ENCODE peak calls at places on chromosomes 16 and 17, in six cellular contexts. One of them, this sample, is unnamed.

GRCh38 chr17:66255112-66255511 is 25.9 kb upstream of the APOH start:
- DNase-seq in Peyer's patch: peak
- DNase-seq in heart left ventricle: no peak
- DNase-seq in breast epithelium: no peak
- DNase-seq in lower leg skin: no peak
- DNase-seq in IMR-90: peak
- DNase-seq in this sample: no peak

GRCh38 chr17:17539591-17539990 is 43.4 kb upstream of the RASD1 start:
- DNase-seq in Peyer's patch: no peak
- DNase-seq in heart left ventricle: no peak
- DNase-seq in breast epithelium: no peak
- DNase-seq in lower leg skin: no peak
- DNase-seq in IMR-90: no peak
- DNase-seq in this sample: no peak

GRCh38 chr17:14098246-14098645 is 28.9 kb downstream of the COX10 start:
- DNase-seq in Peyer's patch: no peak
- DNase-seq in heart left ventricle: no peak
- DNase-seq in breast epithelium: no peak
- DNase-seq in lower leg skin: no peak
- DNase-seq in IMR-90: no peak
- DNase-seq in this sample: no peak

GRCh38 chr17:70107441-70107840 is 32.4 kb downstream of the KCNJ16 start:
- DNase-seq in Peyer's patch: no peak
- DNase-seq in heart left ventricle: no peak
- DNase-seq in breast epithelium: no peak
- DNase-seq in lower leg skin: no peak
- DNase-seq in IMR-90: no peak
- DNase-seq in this sample: no peak

GRCh38 chr16:49075709-49076108 is 205.9 kb downstream of the CBLN1 start:
- DNase-seq in Peyer's patch: no peak
- DNase-seq in heart left ventricle: no peak
- DNase-seq in breast epithelium: no peak
- DNase-seq in lower leg skin: no peak
- DNase-seq in IMR-90: no peak
- DNase-seq in this sample: no peak

GRCh38 chr17:52751051-52751450 is 592.5 kb upstream of the CA10 start:
- DNase-seq in Peyer's patch: no peak
- DNase-seq in heart left ventricle: no peak
- DNase-seq in breast epithelium: no peak
- DNase-seq in lower leg skin: no peak
- DNase-seq in IMR-90: no peak
- DNase-seq in this sample: no peak

GRCh38 chr16:30660424-30661251 is 2.4 kb downstream of the FBRS start:
- DNase-seq in Peyer's patch: peak
- DNase-seq in heart left ventricle: no peak
- DNase-seq in breast epithelium: no peak
- DNase-seq in lower leg skin: no peak
- DNase-seq in IMR-90: peak
- DNase-seq in this sample: no peak

GRCh38 chr16:69373019-69373418 is 12.8 kb downstream of the TERF2 start:
- DNase-seq in Peyer's patch: peak
- DNase-seq in heart left ventricle: no peak
- DNase-seq in breast epithelium: no peak
- DNase-seq in lower leg skin: no peak
- DNase-seq in IMR-90: no peak
- DNase-seq in this sample: no peak

GRCh38 chr17:34598161-34598776 is 18.9 kb downstream of the TMEM132E start:
- DNase-seq in Peyer's patch: no peak
- DNase-seq in heart left ventricle: no peak
- DNase-seq in breast epithelium: no peak
- DNase-seq in lower leg skin: no peak
- DNase-seq in IMR-90: no peak
- DNase-seq in this sample: no peak

GRCh38 chr16:86343111-86343642 is 167.2 kb upstream of the FOXF1 start:
- DNase-seq in Peyer's patch: peak
- DNase-seq in heart left ventricle: no peak
- DNase-seq in breast epithelium: no peak
- DNase-seq in lower leg skin: no peak
- DNase-seq in IMR-90: peak
- DNase-seq in this sample: no peak

GRCh38 chr17:7436556-7437368 is 1.5 kb downstream of the TMEM102 start:
- DNase-seq in Peyer's patch: peak
- DNase-seq in heart left ventricle: peak
- DNase-seq in breast epithelium: peak
- DNase-seq in lower leg skin: peak
- DNase-seq in IMR-90: peak
- DNase-seq in this sample: peak

GRCh38 chr17:7438656-7439460 is 454 bp upstream of the FGF11 start:
- DNase-seq in Peyer's patch: no peak
- DNase-seq in heart left ventricle: no peak
- DNase-seq in breast epithelium: no peak
- DNase-seq in lower leg skin: no peak
- DNase-seq in IMR-90: no peak
- DNase-seq in this sample: no peak

GRCh38 chr17:7438050-7438614 is 1.2 kb upstream of the FGF11 start:
- DNase-seq in Peyer's patch: peak
- DNase-seq in heart left ventricle: peak
- DNase-seq in breast epithelium: peak
- DNase-seq in lower leg skin: peak
- DNase-seq in IMR-90: no peak
- DNase-seq in this sample: peak

GRCh38 chr17:7437369-7437863 is 1.9 kb upstream of the FGF11 start:
- DNase-seq in Peyer's patch: no peak
- DNase-seq in heart left ventricle: no peak
- DNase-seq in breast epithelium: no peak
- DNase-seq in lower leg skin: no peak
- DNase-seq in IMR-90: no peak
- DNase-seq in this sample: no peak

DNA sequence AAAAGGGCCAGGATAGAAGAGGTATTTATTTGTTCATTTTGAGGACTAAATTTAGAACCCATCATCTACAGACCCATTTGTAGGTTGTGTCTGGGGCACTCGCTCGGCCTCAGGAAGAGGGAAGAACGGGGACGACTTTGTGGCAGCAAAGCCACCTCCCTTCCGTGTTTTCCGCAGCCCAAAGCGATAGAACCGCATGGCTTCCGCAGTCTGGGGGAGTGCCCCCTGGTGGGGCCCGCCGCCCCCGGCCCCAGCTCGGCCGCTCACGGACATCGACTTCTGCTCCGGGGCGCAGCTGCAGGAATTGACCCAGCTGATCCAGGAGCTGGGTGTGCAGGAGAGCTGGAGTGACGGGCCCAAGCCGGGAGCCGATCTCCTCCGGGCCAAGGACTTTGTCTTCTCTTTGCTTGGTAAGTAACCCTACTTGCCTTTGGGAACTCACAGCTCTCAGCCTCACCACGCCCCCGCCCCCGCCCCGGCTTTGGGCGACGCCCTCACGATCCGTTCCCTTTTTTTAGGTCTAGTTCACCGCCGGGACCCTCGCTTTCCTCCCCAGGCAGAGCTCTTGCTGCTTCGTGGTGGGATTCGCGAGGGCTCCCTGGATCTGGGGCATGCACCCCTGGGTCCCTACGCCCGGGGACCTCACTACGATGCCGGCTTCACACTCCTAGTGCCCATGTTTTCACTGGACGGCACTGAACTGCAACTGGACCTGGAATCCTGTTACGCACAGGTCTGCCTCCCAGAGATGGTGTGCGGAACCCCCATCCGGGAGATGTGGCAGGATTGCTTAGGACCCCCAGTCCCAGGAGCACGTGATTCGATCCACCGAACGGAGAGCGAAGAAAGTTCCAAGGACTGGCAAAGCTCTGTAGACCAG is 681 bp downstream of the TMEM102 start:
- DNase-seq in Peyer's patch: peak
- DNase-seq in heart left ventricle: peak
- DNase-seq in breast epithelium: no peak
- DNase-seq in lower leg skin: peak
- DNase-seq in IMR-90: no peak
- DNase-seq in this sample: no peak
- TF ChIP-seq POLR2A in Peyer's patch: no peak
- TF ChIP-seq POLR2A in heart left ventricle: peak
- TF ChIP-seq POLR2A in breast epithelium: no peak
- TF ChIP-seq POLR2A in lower leg skin: no peak
- TF ChIP-seq POLR2A in IMR-90: no peak
- TF ChIP-seq POLR2A in this sample: no peak

GRCh38 chr16:52526830-52527229 is 20.1 kb downstream of the TOX3 start:
- DNase-seq in Peyer's patch: no peak
- DNase-seq in heart left ventricle: no peak
- DNase-seq in breast epithelium: no peak
- DNase-seq in lower leg skin: no peak
- DNase-seq in IMR-90: no peak
- DNase-seq in this sample: no peak

GRCh38 chr16:52529226-52529625 is 17.7 kb downstream of the TOX3 start:
- DNase-seq in Peyer's patch: no peak
- DNase-seq in heart left ventricle: no peak
- DNase-seq in breast epithelium: no peak
- DNase-seq in lower leg skin: no peak
- DNase-seq in IMR-90: no peak
- DNase-seq in this sample: no peak

GRCh38 chr16:52526429-52526828 is 20.5 kb downstream of the TOX3 start:
- DNase-seq in Peyer's patch: no peak
- DNase-seq in heart left ventricle: no peak
- DNase-seq in breast epithelium: no peak
- DNase-seq in lower leg skin: no peak
- DNase-seq in IMR-90: no peak
- DNase-seq in this sample: no peak

GRCh38 chr16:52532384-52532783 is 14.6 kb downstream of the TOX3 start:
- DNase-seq in Peyer's patch: no peak
- DNase-seq in heart left ventricle: no peak
- DNase-seq in breast epithelium: no peak
- DNase-seq in lower leg skin: no peak
- DNase-seq in IMR-90: no peak
- DNase-seq in this sample: no peak

DNA sequence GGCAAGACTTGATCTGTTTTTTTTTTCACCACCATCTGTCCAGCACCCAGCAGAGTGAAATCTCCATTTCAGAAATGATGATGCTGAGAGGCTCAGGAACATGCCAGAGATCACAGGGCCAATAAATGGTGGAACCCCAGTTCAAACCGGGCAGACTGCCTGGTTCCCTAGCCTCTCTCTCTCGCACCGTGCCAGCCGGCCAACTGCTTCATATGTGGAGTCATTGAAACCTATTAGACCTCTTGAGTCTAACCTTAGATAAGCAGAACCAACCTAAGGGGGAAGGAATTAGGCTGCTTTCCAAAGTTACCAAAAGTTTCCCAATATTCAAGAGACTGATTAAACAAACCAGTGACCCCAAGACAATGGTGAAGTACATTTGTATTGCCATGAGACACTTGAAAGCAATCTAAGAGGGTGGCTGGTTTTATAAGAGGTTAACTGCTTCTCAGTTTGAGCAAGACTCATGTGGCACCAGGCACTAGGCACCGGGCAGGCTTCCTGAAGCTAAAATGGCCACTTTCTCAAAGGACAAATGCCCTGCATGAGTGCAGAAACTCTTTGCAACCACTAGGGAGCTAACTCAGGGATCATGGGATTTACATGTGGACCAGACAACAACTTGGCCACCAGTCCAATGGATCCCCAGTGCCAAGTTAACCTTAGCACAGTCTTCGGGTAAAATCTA is 18.4 kb downstream of the TOX3 start:
- DNase-seq in Peyer's patch: no peak
- DNase-seq in heart left ventricle: no peak
- DNase-seq in breast epithelium: no peak
- DNase-seq in lower leg skin: no peak
- DNase-seq in IMR-90: no peak
- DNase-seq in this sample: no peak
- TF ChIP-seq CTCF in Peyer's patch: no peak
- TF ChIP-seq CTCF in heart left ventricle: no peak
- TF ChIP-seq CTCF in breast epithelium: no peak
- TF ChIP-seq CTCF in lower leg skin: no peak
- TF ChIP-seq CTCF in IMR-90: no peak
- TF ChIP-seq CTCF in this sample: no peak

GRCh38 chr17:42276359-42276608 is at the start of gene STAT5B:
- DNase-seq in Peyer's patch: peak
- DNase-seq in heart left ventricle: peak
- DNase-seq in breast epithelium: peak
- DNase-seq in lower leg skin: no peak
- DNase-seq in IMR-90: peak
- DNase-seq in this sample: peak

GRCh38 chr17:42274273-42274542 is 2.0 kb downstream of the STAT5B start:
- DNase-seq in Peyer's patch: no peak
- DNase-seq in heart left ventricle: no peak
- DNase-seq in breast epithelium: no peak
- DNase-seq in lower leg skin: no peak
- DNase-seq in IMR-90: no peak
- DNase-seq in this sample: no peak

GRCh38 chr17:42274812-42275526 is 1.2 kb downstream of the STAT5B start:
- DNase-seq in Peyer's patch: no peak
- DNase-seq in heart left ventricle: no peak
- DNase-seq in breast epithelium: no peak
- DNase-seq in lower leg skin: no peak
- DNase-seq in IMR-90: no peak
- DNase-seq in this sample: no peak

GRCh38 chr17:42276609-42277341 is 584 bp upstream of the STAT5B start:
- DNase-seq in Peyer's patch: peak
- DNase-seq in heart left ventricle: peak
- DNase-seq in breast epithelium: no peak
- DNase-seq in lower leg skin: peak
- DNase-seq in IMR-90: peak
- DNase-seq in this sample: peak

GRCh38 chr17:42275527-42276358 is 448 bp downstream of the STAT5B start:
- DNase-seq in Peyer's patch: no peak
- DNase-seq in heart left ventricle: no peak
- DNase-seq in breast epithelium: no peak
- DNase-seq in lower leg skin: no peak
- DNase-seq in IMR-90: peak
- DNase-seq in this sample: no peak
- TF ChIP-seq POLR2A in Peyer's patch: no peak
- TF ChIP-seq POLR2A in heart left ventricle: no peak
- TF ChIP-seq POLR2A in breast epithelium: no peak
- TF ChIP-seq POLR2A in lower leg skin: no peak
- TF ChIP-seq POLR2A in IMR-90: peak
- TF ChIP-seq POLR2A in this sample: no peak

DNA sequence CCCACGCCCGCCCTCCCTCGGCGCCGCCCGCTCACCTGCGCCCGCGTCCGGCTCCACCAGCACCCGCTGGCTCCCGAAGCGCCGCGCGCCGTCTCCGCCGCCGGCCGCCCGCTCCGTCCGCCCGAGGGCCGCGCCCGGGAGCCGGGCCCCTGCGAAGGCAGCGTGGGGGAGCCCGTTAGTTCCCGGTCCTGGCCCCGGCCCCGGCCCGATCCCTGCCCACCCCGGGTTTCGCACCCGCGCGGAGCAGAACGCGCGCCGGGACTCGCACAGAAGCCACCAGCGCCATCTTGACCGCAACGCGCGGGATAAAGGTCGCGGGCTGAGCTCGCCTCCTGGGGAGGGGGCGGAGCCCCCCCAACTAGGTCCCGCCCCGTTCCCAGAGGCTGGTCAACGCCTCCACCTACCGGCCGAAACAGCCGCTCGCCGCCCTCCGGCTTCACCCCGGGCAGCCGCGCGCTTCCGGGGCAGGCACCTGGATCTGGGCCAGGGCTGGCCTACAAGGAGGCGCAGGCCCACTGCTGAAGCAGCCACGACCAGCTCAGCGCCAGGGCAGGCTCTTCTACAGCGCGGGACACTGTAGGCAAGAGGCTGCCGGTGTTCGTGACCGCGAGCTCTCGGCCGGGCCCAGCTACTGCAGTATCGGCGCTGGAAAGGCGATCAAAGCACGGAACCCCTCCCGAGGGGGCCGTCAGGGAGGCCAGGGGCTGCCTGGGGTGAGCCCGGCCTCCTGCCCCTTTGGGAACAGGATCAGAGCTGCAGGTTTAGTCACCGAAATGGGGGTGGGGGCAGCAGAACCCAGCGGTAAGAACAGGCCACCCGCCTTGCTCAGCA is at the start of gene ECI1:
- DNase-seq in Peyer's patch: peak
- DNase-seq in heart left ventricle: peak
- DNase-seq in breast epithelium: peak
- DNase-seq in lower leg skin: peak
- DNase-seq in IMR-90: peak
- DNase-seq in this sample: peak
- TF ChIP-seq CTCF in Peyer's patch: peak
- TF ChIP-seq CTCF in heart left ventricle: peak
- TF ChIP-seq CTCF in breast epithelium: peak
- TF ChIP-seq CTCF in lower leg skin: no peak
- TF ChIP-seq CTCF in IMR-90: peak
- TF ChIP-seq CTCF in this sample: peak

This sample was measured in tibial nerve.